ENCODE peak calls at places on chromosomes 16 and 17, in eight cellular contexts. J, O, R, Y, P, M, V and B are unnamed samples.

GRCh38 chr17:2797632-2798031 is 1.4 kb downstream of the RAP1GAP2 start:
- DNase-seq in V (no peak), R (no peak), M (no peak), Y (no peak), O (no peak), J (no peak), P (no peak), B (no peak)

GRCh38 chr17:61159415-61159814 is 240.2 kb upstream of the TBX2 start:
- DNase-seq in Y (no peak), O (peak; percentile 43), M (peak; percentile 33), V (no peak), J (peak; percentile 41), R (no peak), P (no peak), B (peak; percentile 53)

GRCh38 chr16:85898521-85899442 is at the start of gene IRF8:
- DNase-seq in Y (peak; percentile 82), M (peak; percentile 17), O (peak; percentile 19), J (peak; percentile 95), P (peak; percentile 46), V (peak; percentile 73), R (no peak), B (peak; percentile 17)

GRCh38 chr17:79944821-79945391 is 90.8 kb downstream of the TBC1D16 start:
- DNase-seq in P (no peak), M (no peak), R (no peak), O (no peak), V (peak; percentile 8), Y (no peak), J (no peak), B (no peak)

GRCh38 chr17:57489321-57489720 is 233.0 kb downstream of the MSI2 start:
- DNase-seq in P (no peak), M (no peak), J (no peak), R (no peak), O (no peak), Y (no peak), V (no peak), B (no peak)

GRCh38 chr17:74790206-74791066 is 14.3 kb upstream of the NAT9 start:
- DNase-seq in R (no peak), V (no peak), M (no peak), O (no peak), Y (no peak), P (no peak), J (no peak), B (no peak)

GRCh38 chr16:87580855-87581261 is 21.4 kb upstream of the JPH3 start:
- DNase-seq in P (no peak), O (peak; percentile 39), J (no peak), Y (no peak), V (no peak), R (no peak), M (peak; percentile 78), B (peak; percentile 56)

GRCh38 chr16:31493506-31494125 is 10.7 kb downstream of the SLC5A2 start:
- DNase-seq in P (no peak), J (no peak), R (no peak), O (no peak), M (no peak), Y (no peak), V (no peak), B (no peak)

GRCh38 chr16:6777624-6778023 is 555.0 kb upstream of the RBFOX1 start:
- DNase-seq in Y (no peak), M (no peak), J (peak; percentile 5), R (no peak), V (no peak), P (no peak), O (no peak), B (no peak)

GRCh38 chr16:80804451-80805383 is at the start of gene CDYL2:
- DNase-seq in R (no peak), M (no peak), O (peak; percentile 19), V (peak; percentile 48), Y (no peak), J (peak; percentile 70), P (no peak), B (peak; percentile 51)

GRCh38 chr17:67648032-67648761 is 69.5 kb upstream of the NOL11 start:
- DNase-seq in V (no peak), M (no peak), R (no peak), P (no peak), J (peak; percentile 28), Y (no peak), O (no peak), B (no peak)

GRCh38 chr17:55895112-55895759 is 144.4 kb downstream of the PCTP start:
- DNase-seq in R (no peak), V (no peak), Y (no peak), O (no peak), J (no peak), P (peak; percentile 12), M (no peak), B (no peak)
- H3K4me3 ChIP-seq in R (no peak overlapping the region), V (no peak overlapping the region), Y (no peak overlapping the region), O (no peak overlapping the region), J (no peak overlapping the region), P (no peak overlapping the region), M (no peak overlapping the region), B (no peak overlapping the region)

DNA sequence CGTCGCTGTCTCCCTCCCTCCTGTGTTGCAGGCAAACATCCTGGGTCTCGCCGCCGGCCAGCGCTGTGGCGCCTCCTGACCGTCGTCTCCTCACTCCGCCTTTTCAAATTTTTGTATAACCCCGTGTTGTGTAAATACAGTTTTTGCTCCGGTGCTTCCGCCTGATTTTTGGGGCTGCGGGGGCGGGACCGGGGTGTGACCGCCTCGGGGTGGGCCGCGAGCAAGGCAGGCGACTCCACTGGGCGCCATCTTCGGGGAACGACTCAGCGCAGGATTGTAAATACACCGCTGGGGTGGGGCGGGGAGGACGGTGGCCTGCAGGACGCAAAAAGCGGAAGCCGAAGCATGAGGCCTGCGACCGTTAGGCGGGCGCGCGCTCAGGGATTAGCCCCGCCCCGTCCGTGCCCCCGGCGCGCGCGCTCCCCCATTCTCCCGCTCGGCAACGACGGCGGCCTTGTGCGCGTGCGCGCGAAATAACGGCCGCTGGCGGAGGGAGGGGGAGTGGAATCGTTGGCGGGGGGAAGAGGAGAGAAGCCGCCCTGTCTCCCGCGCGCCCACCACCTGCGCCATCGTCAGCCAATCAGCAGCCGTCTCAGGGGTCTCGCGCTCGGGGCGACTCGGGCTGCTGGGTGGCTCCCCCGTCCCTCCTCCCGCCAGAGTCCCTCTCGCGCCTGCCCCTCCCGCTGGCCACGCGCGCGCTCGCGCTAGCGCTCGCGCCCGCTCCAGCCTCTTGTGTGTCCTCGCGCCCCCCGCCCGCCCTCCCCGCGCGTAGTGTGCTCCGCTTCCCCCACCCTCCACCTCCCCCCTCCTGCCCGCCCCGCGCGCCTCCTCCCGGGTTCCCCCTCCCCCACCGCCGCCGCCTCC is 865 bp upstream of the MAZ start:
- DNase-seq in M (peak; percentile 97), Y (peak; percentile 99), P (peak; percentile 97), R (peak; percentile 91), V (peak; percentile 98), O (peak; percentile 98), J (peak; percentile 99), B (peak; percentile 98)
- TF ChIP-seq CTCF in M (peak; percentile 6), Y (peak; percentile 16), P (no peak), R (no peak), V (peak; percentile 11), O (peak; percentile 5), J (no peak), B (no peak)

GRCh38 chr16:28059841-28060240 is 3.7 kb downstream of the GSG1L start:
- DNase-seq in J (no peak), P (no peak), Y (no peak), O (no peak), M (no peak), V (no peak), R (no peak), B (no peak)

GRCh38 chr16:28057949-28058348 is 5.6 kb downstream of the GSG1L start:
- DNase-seq in Y (no peak), O (no peak), V (no peak), M (no peak), R (no peak), J (no peak), P (no peak), B (no peak)

GRCh38 chr16:28062261-28063046 is 1.1 kb downstream of the GSG1L start:
- DNase-seq in Y (no peak), P (no peak), J (no peak), M (no peak), V (no peak), O (no peak), R (no peak), B (no peak)

GRCh38 chr16:28061702-28062101 is 1.8 kb downstream of the GSG1L start:
- DNase-seq in R (no peak), Y (no peak), V (no peak), J (no peak), P (no peak), O (no peak), M (no peak), B (no peak)

DNA sequence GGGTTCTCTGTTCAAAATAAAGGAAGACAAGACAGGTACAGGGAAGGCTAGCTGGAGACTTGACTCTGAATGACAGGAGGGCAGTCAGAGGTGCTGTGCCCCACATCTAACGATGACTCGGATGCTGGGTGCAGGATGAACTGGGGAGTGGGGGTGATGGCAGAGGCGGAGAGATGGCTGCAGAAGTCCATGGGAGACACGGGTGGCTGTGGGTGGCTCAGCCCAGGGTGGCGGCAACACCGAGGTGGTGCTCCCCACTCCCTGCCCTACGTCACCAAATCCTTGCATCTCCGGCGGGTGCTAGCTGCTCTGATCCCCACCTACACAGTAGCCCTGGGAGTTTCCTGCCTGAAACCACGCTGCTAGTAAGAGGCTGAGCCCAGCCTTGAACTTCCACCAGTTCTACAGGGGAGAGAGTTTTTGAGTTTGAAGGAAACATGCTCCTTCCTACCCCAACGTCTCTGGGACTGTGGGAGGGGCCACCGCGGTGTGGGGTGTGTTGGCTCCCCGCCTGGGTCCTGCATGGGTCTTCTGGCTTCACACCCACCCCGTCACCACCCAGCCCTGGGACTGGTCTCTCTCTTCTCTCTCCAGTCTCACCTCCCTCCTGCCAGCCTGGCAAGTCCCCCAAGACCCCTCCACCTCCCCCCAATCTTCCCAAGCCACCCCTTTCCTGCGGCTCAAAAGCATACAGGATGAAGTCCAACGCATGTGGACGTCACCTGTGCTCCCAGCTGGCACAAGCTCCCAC is 4.5 kb downstream of the GSG1L start:
- DNase-seq in J (no peak), O (no peak), Y (no peak), V (no peak), M (no peak), R (no peak), P (no peak), B (no peak)
- H3K4me3 ChIP-seq in J (no peak overlapping the region), O (no peak overlapping the region), Y (no peak overlapping the region), V (no peak overlapping the region), M (no peak overlapping the region), R (no peak overlapping the region), P (no peak overlapping the region), B (no peak overlapping the region)

GRCh38 chr17:8489841-8490240 is 54.2 kb downstream of the NDEL1 start:
- DNase-seq in M (peak; percentile 31), P (no peak), Y (no peak), V (no peak), J (no peak), O (no peak), R (no peak), B (peak; percentile 21)

GRCh38 chr17:8488491-8488890 is 52.8 kb downstream of the NDEL1 start:
- DNase-seq in R (no peak), O (no peak), J (no peak), V (no peak), Y (no peak), M (no peak), P (no peak), B (no peak)

GRCh38 chr17:8490256-8491023 is 54.8 kb downstream of the NDEL1 start:
- DNase-seq in R (no peak), P (no peak), M (no peak), Y (no peak), O (no peak), J (no peak), V (no peak), B (no peak)

GRCh38 chr17:8487130-8487645 is 51.5 kb downstream of the NDEL1 start:
- DNase-seq in J (no peak), R (no peak), Y (no peak), P (no peak), M (no peak), V (no peak), O (no peak), B (no peak)

GRCh38 chr17:8488931-8489330 is 53.2 kb downstream of the NDEL1 start:
- DNase-seq in Y (no peak), J (no peak), M (peak; percentile 98), V (peak; percentile 48), O (peak; percentile 93), R (peak; percentile 70), P (no peak), B (peak; percentile 97)
- TF ChIP-seq CTCF in Y (no peak), J (no peak), M (no peak), V (no peak), O (peak; percentile 10), R (no peak), P (no peak), B (no peak)